ENCODE peak calls at places on chromosomes 11 and 22, in five cellular contexts. F is PC-9, V is neural progenitor cell, U is PC-3, Y is SK-N-SH. S is an unnamed sample. For H3F3A, the result is how much of the 10 kb centered on the place peaks cover.

GRCh38 chr11:35257287-35257686 is 118.3 kb downstream of the CD44 start:
- DNase-seq in F (no peak), V (no peak), U (no peak), Y (no peak), S (peak)

GRCh38 chr11:120326228-120326627 is 1.1 kb downstream of the TLCD5 start:
- DNase-seq in F (no peak), V (no peak), U (no peak), Y (no peak), S (no peak)

GRCh38 chr11:125069796-125070195 is 6.7 kb downstream of the SLC37A2 start:
- DNase-seq in F (no peak), V (no peak), U (peak), Y (no peak), S (no peak)

GRCh38 chr11:69131644-69132300 is 24.0 kb upstream of the SMIM38 start:
- DNase-seq in F (peak), V (peak), U (peak), Y (peak), S (peak)

GRCh38 chr11:117305145-117305544 is 10.9 kb downstream of the BACE1 start:
- DNase-seq in F (no peak), V (no peak), U (no peak), Y (no peak), S (no peak)

GRCh38 chr11:40722179-40722795 is 737.2 kb downstream of the LRRC4C start:
- DNase-seq in F (no peak), V (peak), U (peak), Y (peak), S (peak)

GRCh38 chr11:17012712-17013547 is 1.3 kb downstream of the PLEKHA7 start:
- DNase-seq in F (peak), V (peak), U (peak), Y (no peak), S (no peak)

GRCh38 chr11:2582436-2582931 is 117.3 kb downstream of the KCNQ1OT1 start:
- DNase-seq in F (no peak), V (peak), U (no peak), Y (peak), S (no peak)

GRCh38 chr11:109071712-109072524 is 350.1 kb upstream of the C11orf87 start:
- DNase-seq in F (no peak), V (no peak), U (peak), Y (no peak), S (peak)

GRCh38 chr11:363948-364761 is 5.1 kb upstream of the B4GALNT4 start:
- DNase-seq in F (peak), V (no peak), U (peak), Y (peak), S (peak)

GRCh38 chr11:116072776-116073175 is 568.6 kb upstream of the CADM1 start:
- DNase-seq in F (no peak), V (peak), U (no peak), Y (peak), S (no peak)

GRCh38 chr11:75565916-75566762 is 4.1 kb downstream of the SERPINH1 start:
- DNase-seq in F (no peak), V (no peak), U (no peak), Y (no peak), S (no peak)

GRCh38 chr11:846496-847098 is 3.9 kb downstream of the TSPAN4 start:
- DNase-seq in F (no peak), V (no peak), U (no peak), Y (no peak), S (no peak)

DNA sequence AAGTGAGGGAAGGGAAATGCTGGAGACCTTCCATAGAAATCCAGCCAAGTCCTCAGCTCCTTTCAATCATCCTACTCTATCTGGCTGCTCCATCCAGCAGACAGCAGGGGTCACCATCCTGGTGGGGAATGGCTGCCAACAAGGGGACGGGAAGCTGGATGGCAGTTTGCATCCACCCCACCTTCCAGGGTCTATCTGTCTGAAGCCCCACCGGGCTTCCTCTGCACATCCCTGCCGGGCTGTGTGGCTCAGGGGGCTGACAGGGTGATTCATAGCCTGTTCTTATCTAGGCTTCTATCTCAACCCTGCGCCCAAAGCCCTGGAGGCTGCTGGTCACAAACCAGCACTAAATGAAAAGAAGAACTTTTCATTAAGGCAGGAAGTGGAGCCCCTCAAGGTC is 1.1 kb downstream of the SYTL2 start:
- DNase-seq in F (peak), V (peak), U (peak), Y (peak), S (no peak)
- TF ChIP-seq CTCF in F (no peak), V (peak), U (peak), Y (peak), S (no peak)

GRCh38 chr11:73158356-73159051 is 16.4 kb upstream of the FCHSD2 start:
- DNase-seq in F (no peak), V (no peak), U (no peak), Y (peak), S (no peak)

GRCh38 chr11:73157141-73158010 is 15.3 kb upstream of the FCHSD2 start:
- DNase-seq in F (no peak), V (no peak), U (no peak), Y (peak), S (peak)

GRCh38 chr11:73154178-73154577 is 12.1 kb upstream of the FCHSD2 start:
- DNase-seq in F (no peak), V (no peak), U (no peak), Y (no peak), S (peak)

GRCh38 chr11:73156114-73156513 is 14.0 kb upstream of the FCHSD2 start:
- DNase-seq in F (no peak), V (no peak), U (no peak), Y (no peak), S (no peak)

GRCh38 chr11:73156686-73157085 is 14.6 kb upstream of the FCHSD2 start:
- DNase-seq in F (no peak), V (no peak), U (no peak), Y (no peak), S (no peak)
- H3F3A ChIP-seq in F (under half), V (under half), U (under half), Y (under half), S (half or more)

GRCh38 chr11:70282012-70282411 is 11.5 kb downstream of the PPFIA1 start:
- DNase-seq in F (no peak), V (no peak), U (no peak), Y (no peak), S (no peak)

GRCh38 chr11:70278994-70279393 is 8.5 kb downstream of the PPFIA1 start:
- DNase-seq in F (no peak), V (no peak), U (no peak), Y (no peak), S (no peak)

GRCh38 chr11:70281114-70281729 is 10.7 kb downstream of the PPFIA1 start:
- DNase-seq in F (no peak), V (no peak), U (no peak), Y (no peak), S (no peak)
- TF ChIP-seq CTCF in F (no peak), V (no peak), U (no peak), Y (no peak), S (no peak)

DNA sequence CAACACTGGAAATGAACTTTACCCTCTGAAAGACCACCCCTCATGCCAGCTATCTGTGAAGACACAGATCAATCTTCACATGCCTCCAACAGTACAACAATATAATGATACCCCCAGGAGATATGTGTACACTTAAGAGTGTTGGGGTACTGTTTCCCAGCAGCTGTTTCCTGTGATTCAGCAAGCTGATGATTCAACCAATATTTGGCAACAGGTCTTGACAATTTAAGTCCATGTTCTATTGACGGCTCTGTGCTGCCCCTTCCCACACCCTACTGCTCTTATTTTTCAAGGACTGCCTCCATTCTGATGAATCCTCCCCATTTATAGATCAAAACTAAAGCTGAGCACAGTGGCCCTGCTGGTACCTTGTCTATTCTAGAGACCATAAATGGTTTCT is 6.6 kb downstream of the SNX19 start:
- DNase-seq in F (no peak), V (no peak), U (peak), Y (no peak), S (no peak)
- H3F3A ChIP-seq in F (under half), V (under half), U (under half), Y (under half), S (under half)

GRCh38 chr11:10288881-10289764 is 4.9 kb downstream of the SBF2 start:
- DNase-seq in F (no peak), V (no peak), U (no peak), Y (no peak), S (no peak)
- TF ChIP-seq CTCF in F (no peak), V (no peak), U (no peak), Y (no peak), S (no peak)

GRCh38 chr11:96144553-96144952 is 198.4 kb downstream of the MAML2 start:
- DNase-seq in F (peak), V (no peak), U (no peak), Y (no peak), S (no peak)
- H3F3A ChIP-seq in F (under half), V (under half), U (under half), Y (under half), S (under half)

DNA sequence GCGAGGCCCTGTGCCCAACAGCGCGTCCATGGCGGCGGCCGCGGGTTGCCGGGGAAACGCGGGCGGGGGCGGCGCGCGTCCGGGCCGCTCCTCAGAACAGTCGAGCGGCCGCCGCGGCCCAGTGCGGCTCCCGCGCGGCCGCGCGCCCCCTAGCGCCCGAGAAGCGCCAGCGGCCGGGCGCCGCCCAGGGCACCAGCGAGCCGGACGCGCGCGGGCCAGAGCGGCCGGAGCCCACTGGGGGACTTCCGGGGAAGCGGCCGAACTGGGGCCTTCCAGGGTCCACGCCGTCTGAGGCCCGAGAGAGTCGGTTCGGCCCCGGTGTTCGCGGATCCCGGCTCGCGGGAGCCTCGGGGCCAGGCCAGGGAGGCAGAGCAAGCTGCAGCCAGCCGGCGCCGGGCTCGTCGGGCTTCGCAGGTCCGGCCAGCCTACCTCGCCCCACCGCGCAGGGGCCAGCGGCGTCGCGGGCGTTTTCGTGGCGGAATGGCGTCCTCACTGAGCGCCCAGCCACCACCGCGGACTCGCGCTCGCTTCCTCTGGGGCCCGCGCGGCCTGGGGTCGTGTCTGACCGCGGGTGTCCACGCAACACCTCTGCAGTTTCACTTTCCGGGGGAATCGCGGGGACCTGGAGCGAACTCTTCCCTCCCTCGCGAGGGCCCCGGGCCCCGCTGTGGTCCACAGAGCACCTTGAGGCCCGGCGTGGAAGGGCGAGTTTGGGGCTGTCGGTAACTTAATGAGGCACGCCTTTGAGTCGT is at the start of gene DENND6B:
- DNase-seq in F (peak), V (peak), U (peak), Y (peak), S (peak)
- TF ChIP-seq CTCF in F (peak), V (peak), U (peak), Y (peak), S (no peak)

GRCh38 chr11:14300661-14301304 is 58.2 kb downstream of the RRAS2 start:
- DNase-seq in F (peak), V (peak), U (peak), Y (peak), S (peak)
- H3F3A ChIP-seq in F (under half), V (under half), U (under half), Y (under half), S (under half)

S was measured in MM.1S.